ENCODE peak calls at places on chromosome X, in seven cellular contexts. W, M, S, J, I, E and R are unnamed samples.

GRCh38 chrX:119690921-119691716 is 1.8 kb downstream of the SEPTIN6 start:
- DNase-seq in W (no peak), M (peak), S (no peak), J (peak), I (no peak), E (no peak), R (no peak)

GRCh38 chrX:39984191-39984956 is 113.4 kb downstream of the BCOR start:
- DNase-seq in W (no peak), M (peak), S (no peak), J (no peak), I (no peak), E (peak), R (no peak)

GRCh38 chrX:132954323-132954722 is 4.1 kb downstream of the HS6ST2 start:
- DNase-seq in W (no peak), M (no peak), S (no peak), J (no peak), I (no peak), E (no peak), R (no peak)

GRCh38 chrX:149903889-149904748 is 23.1 kb downstream of the MAGEA8 start:
- DNase-seq in W (peak), M (peak), S (no peak), J (no peak), I (no peak), E (no peak), R (no peak)

GRCh38 chrX:37876716-37877115 is 29.3 kb upstream of the DYNLT3 start:
- DNase-seq in W (no peak), M (no peak), S (no peak), J (no peak), I (no peak), E (no peak), R (no peak)

GRCh38 chrX:115936008-115936407 is 234.5 kb upstream of the AGTR2 start:
- DNase-seq in W (no peak), M (no peak), S (no peak), J (no peak), I (no peak), E (no peak), R (no peak)

GRCh38 chrX:1609759-1610158 is 5.1 kb upstream of the ASMT start:
- DNase-seq in W (no peak), M (no peak), S (no peak), J (no peak), I (no peak), E (no peak), R (no peak)

GRCh38 chrX:46573896-46574336 is 351 bp downstream of the CHST7 start:
- DNase-seq in W (peak), M (peak), S (peak), J (peak), I (no peak), E (no peak), R (peak)

GRCh38 chrX:38313190-38313589 is 14.1 kb downstream of the RPGR start:
- DNase-seq in W (no peak), M (peak), S (no peak), J (no peak), I (no peak), E (no peak), R (no peak)

GRCh38 chrX:156008915-156009314 is 11.4 kb downstream of the IL9R start:
- DNase-seq in W (no peak), M (peak), S (no peak), J (no peak), I (no peak), E (no peak), R (no peak)

GRCh38 chrX:103616676-103617186 is 9.0 kb downstream of the TCEAL3 start:
- DNase-seq in W (no peak), M (no peak), S (no peak), J (no peak), I (no peak), E (no peak), R (no peak)

GRCh38 chrX:105876658-105877057 is 54.3 kb downstream of the NRK start:
- DNase-seq in W (no peak), M (peak), S (peak), J (no peak), I (no peak), E (no peak), R (no peak)

GRCh38 chrX:119013146-119013545 is 38.7 kb downstream of the LONRF3 start:
- DNase-seq in W (no peak), M (no peak), S (no peak), J (no peak), I (no peak), E (no peak), R (no peak)

GRCh38 chrX:120205816-120206753 is 44.5 kb upstream of the ZBTB33 start:
- DNase-seq in W (no peak), M (no peak), S (no peak), J (no peak), I (no peak), E (no peak), R (no peak)

GRCh38 chrX:119871245-119871598 is 311 bp downstream of the RNF113A start:
- DNase-seq in W (no peak), M (peak), S (no peak), J (no peak), I (no peak), E (no peak), R (no peak)

GRCh38 chrX:10387011-10387410 is 230.2 kb downstream of the CLCN4 start:
- DNase-seq in W (peak), M (peak), S (no peak), J (no peak), I (no peak), E (no peak), R (no peak)

GRCh38 chrX:9569875-9570274 is 105.0 kb downstream of the TBL1X start:
- DNase-seq in W (no peak), M (no peak), S (no peak), J (no peak), I (no peak), E (peak), R (no peak)

GRCh38 chrX:10483191-10483808 is 137.1 kb downstream of the MID1 start:
- DNase-seq in W (no peak), M (no peak), S (no peak), J (no peak), I (no peak), E (no peak), R (no peak)

GRCh38 chrX:150544222-150544787 is 24.1 kb upstream of the MTM1 start:
- DNase-seq in W (peak), M (no peak), S (no peak), J (no peak), I (no peak), E (no peak), R (no peak)

GRCh38 chrX:152817082-152817744 is 13.3 kb downstream of the CETN2 start:
- DNase-seq in W (no peak), M (peak), S (no peak), J (no peak), I (no peak), E (peak), R (no peak)

GRCh38 chrX:2867191-2867590 is 38.5 kb downstream of the GYG2 start:
- DNase-seq in W (no peak), M (no peak), S (no peak), J (no peak), I (no peak), E (no peak), R (no peak)

GRCh38 chrX:136246201-136246600 is 5.0 kb downstream of the MAP7D3 start:
- DNase-seq in W (no peak), M (no peak), S (no peak), J (no peak), I (no peak), E (no peak), R (no peak)

GRCh38 chrX:133461226-133461625 is 45.9 kb upstream of the GPC4 start:
- DNase-seq in W (no peak), M (no peak), S (no peak), J (no peak), I (no peak), E (no peak), R (no peak)

GRCh38 chrX:149511081-149511480 is 6.0 kb upstream of the IDS start:
- DNase-seq in W (no peak), M (peak), S (no peak), J (no peak), I (no peak), E (no peak), R (no peak)

GRCh38 chrX:31165241-31166035 is 93.6 kb upstream of the FTHL17 start:
- DNase-seq in W (no peak), M (peak), S (no peak), J (no peak), I (no peak), E (no peak), R (no peak)

GRCh38 chrX:25034889-25035288 is 19.1 kb upstream of the ARX start:
- DNase-seq in W (no peak), M (peak), S (no peak), J (no peak), I (no peak), E (no peak), R (no peak)

GRCh38 chrX:31038585-31039326 is 33.1 kb downstream of the FTHL17 start:
- DNase-seq in W (peak), M (peak), S (peak), J (no peak), I (peak), E (peak), R (no peak)

GRCh38 chrX:47235691-47236103 is 2.9 kb downstream of the USP11 start:
- DNase-seq in W (no peak), M (no peak), S (no peak), J (no peak), I (no peak), E (no peak), R (no peak)

GRCh38 chrX:27775984-27776383 is 31.8 kb upstream of the MAGEB10 start:
- DNase-seq in W (no peak), M (no peak), S (no peak), J (no peak), I (no peak), E (no peak), R (no peak)

GRCh38 chrX:17323397-17323796 is 51.6 kb upstream of the NHS start:
- DNase-seq in W (no peak), M (no peak), S (no peak), J (no peak), I (no peak), E (no peak), R (no peak)

GRCh38 chrX:17328837-17329236 is 46.2 kb upstream of the NHS start:
- DNase-seq in W (no peak), M (no peak), S (no peak), J (no peak), I (no peak), E (no peak), R (no peak)
- TF ChIP-seq CTCF in W (no peak), M (no peak), S (no peak), J (no peak), I (no peak), E (no peak), R (no peak)

GRCh38 chrX:123731987-123732678 is 719 bp downstream of the THOC2 start:
- DNase-seq in W (peak), M (no peak), S (peak), J (no peak), I (no peak), E (no peak), R (no peak)

GRCh38 chrX:123736333-123736921 is 3.6 kb upstream of the THOC2 start:
- DNase-seq in W (no peak), M (no peak), S (no peak), J (no peak), I (no peak), E (no peak), R (no peak)

GRCh38 chrX:123728554-123728953 is 4.3 kb downstream of the THOC2 start:
- DNase-seq in W (no peak), M (no peak), S (no peak), J (no peak), I (no peak), E (no peak), R (no peak)

GRCh38 chrX:123731258-123731986 is 1.4 kb downstream of the THOC2 start:
- DNase-seq in W (peak), M (peak), S (peak), J (no peak), I (no peak), E (no peak), R (no peak)

GRCh38 chrX:123732679-123733363 is at the start of gene THOC2:
- DNase-seq in W (peak), M (peak), S (peak), J (peak), I (peak), E (peak), R (peak)
- TF ChIP-seq CTCF in W (no peak), M (peak), S (peak), J (no peak), I (peak), E (peak), R (peak)

GRCh38 chrX:54427837-54428424 is 12.3 kb upstream of the TSR2 start:
- DNase-seq in W (no peak), M (no peak), S (no peak), J (no peak), I (no peak), E (no peak), R (no peak)

GRCh38 chrX:54422168-54422567 is 18.0 kb upstream of the TSR2 start:
- DNase-seq in W (no peak), M (no peak), S (no peak), J (no peak), I (no peak), E (no peak), R (no peak)

GRCh38 chrX:54419559-54420302 is 20.5 kb upstream of the TSR2 start:
- DNase-seq in W (no peak), M (no peak), S (no peak), J (no peak), I (no peak), E (no peak), R (no peak)

GRCh38 chrX:54423161-54423888 is 16.9 kb upstream of the TSR2 start:
- DNase-seq in W (no peak), M (peak), S (no peak), J (no peak), I (no peak), E (no peak), R (no peak)
- TF ChIP-seq CTCF in W (no peak), M (no peak), S (peak), J (no peak), I (no peak), E (no peak), R (no peak)

GRCh38 chrX:15310117-15310516 is 5.3 kb downstream of the ASB11 start:
- DNase-seq in W (no peak), M (peak), S (no peak), J (no peak), I (no peak), E (no peak), R (no peak)

GRCh38 chrX:15314472-15314871 is 968 bp downstream of the ASB11 start:
- DNase-seq in W (no peak), M (no peak), S (no peak), J (no peak), I (no peak), E (no peak), R (no peak)

GRCh38 chrX:15315509-15315908 is at the start of gene ASB11:
- DNase-seq in W (no peak), M (no peak), S (no peak), J (no peak), I (no peak), E (no peak), R (no peak)

DNA sequence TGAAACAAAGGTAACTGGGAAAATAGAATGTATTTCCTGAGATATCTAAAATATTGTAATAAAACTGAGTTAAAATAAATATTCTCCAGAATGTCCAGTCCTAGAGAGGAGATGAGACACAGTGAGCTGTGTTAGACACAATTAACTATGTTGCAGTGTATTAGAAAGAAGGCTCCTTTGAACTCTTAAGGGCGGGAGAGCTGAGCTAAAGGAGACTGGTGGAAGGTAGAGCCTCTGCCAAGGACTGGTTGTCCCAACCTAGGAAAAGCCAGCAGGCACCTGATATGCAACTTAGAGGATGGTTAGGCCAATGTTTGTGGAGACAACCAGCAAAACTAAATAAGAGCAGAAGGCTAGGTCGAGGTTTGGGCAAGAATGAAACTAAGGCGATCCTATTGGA is 4.3 kb downstream of the ASB11 start:
- DNase-seq in W (no peak), M (no peak), S (no peak), J (no peak), I (no peak), E (no peak), R (no peak)
- TF ChIP-seq CTCF in W (no peak), M (no peak), S (no peak), J (no peak), I (no peak), E (no peak), R (no peak)

DNA sequence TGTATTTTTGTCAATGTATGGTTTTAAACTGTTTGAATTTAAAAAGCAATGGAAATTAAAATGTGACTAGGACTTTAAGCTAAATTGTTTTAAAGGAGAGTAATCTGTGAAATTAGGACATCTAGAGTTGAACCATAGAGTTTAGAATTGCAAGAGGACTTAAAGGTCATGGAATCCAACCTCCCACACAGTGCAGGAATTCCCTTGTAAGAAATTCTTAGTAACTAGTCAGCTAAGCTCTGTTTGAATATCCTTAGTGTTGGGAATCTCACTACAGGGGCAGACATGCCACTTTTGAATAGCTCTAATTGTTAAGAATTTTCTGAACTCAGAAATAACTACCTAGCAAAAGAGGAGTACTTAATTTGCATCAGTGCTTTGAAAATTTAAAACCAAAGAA is 292.9 kb downstream of the IL1RAPL1 start:
- DNase-seq in W (no peak), M (peak), S (no peak), J (no peak), I (no peak), E (no peak), R (no peak)
- TF ChIP-seq CTCF in W (no peak), M (no peak), S (no peak), J (no peak), I (no peak), E (no peak), R (no peak)

DNA sequence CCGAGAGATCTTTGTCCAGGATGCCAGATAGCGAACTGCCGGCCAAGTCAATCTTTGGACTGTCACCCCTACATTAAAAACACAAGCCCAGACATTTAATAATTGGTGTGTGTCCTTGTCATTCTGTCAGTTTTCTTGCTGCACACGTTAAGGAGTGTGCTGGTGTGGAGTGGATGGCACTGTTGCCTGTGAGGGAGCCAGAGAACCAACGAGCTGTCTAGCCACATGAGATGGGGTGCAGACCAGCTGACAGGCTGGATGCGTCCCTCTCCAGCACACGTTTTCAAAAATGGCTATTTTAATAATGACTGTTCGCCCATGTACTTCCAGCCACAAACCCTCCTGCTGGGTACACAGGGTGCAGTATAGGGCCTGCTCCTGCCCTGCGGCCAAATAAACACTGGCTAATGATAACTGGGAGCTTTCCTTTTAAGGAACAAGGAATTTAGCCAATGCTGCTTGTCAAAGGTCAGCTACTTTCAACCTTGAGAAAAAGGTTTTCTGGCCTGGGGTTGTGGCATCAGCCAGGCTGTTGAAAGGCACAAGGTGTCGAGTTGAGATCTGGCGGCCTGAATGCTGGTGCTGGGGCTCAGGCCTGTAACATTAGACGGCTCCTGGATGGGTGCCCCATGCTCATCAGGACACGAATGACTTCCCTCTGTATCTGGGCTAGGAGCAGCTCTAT is 54.0 kb upstream of the MAP3K15 start:
- DNase-seq in W (no peak), M (no peak), S (no peak), J (no peak), I (no peak), E (no peak), R (no peak)
- TF ChIP-seq CTCF in W (no peak), M (no peak), S (no peak), J (no peak), I (no peak), E (no peak), R (no peak)

GRCh38 chrX:69063486-69063885 is 101.8 kb downstream of the PJA1 start:
- DNase-seq in W (no peak), M (no peak), S (no peak), J (no peak), I (no peak), E (no peak), R (no peak)

GRCh38 chrX:69066021-69066757 is 99.1 kb downstream of the PJA1 start:
- DNase-seq in W (no peak), M (no peak), S (no peak), J (no peak), I (no peak), E (no peak), R (no peak)

GRCh38 chrX:69065451-69065850 is 99.8 kb downstream of the PJA1 start:
- DNase-seq in W (no peak), M (peak), S (no peak), J (no peak), I (no peak), E (no peak), R (no peak)

GRCh38 chrX:69062493-69062892 is 102.8 kb downstream of the PJA1 start:
- DNase-seq in W (no peak), M (no peak), S (no peak), J (no peak), I (no peak), E (no peak), R (peak)

DNA sequence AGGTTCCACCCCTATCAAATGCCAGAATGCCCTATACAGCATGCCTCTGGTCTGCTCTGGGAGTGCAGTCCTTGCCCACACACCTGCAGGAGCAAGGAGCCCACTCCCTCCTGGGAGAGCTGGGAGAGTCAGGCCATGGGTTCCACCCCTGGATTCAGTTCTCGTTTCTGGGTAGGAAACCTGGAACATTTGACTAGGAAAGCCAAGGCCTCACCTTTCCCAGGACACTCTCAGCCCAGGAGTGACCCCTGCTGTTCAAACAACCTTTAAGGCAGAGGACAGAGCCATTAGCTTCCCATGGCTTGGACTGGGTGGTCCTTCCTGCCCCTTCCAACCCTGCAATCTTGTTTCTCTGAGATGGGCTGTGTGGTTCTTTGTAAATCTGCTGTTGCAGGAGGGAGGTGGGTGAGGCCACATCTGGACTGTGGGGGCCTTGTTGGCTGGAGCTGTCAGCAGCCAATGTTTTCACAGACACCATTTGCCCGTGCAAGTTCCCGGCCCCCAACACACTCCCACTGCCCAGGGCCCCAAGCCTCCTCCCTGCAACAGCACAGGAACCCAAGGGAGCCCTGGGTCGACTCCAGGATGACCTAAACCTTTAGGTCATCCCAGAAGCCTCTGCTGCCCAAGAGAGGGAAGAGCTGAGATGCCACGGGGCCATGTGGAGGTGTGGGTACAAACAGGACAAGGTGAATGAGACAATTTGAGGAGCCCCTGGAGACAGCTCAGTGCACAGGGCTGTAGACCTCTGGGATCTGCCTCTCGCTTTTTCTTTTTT is 104.4 kb downstream of the PJA1 start:
- DNase-seq in W (no peak), M (peak), S (no peak), J (no peak), I (peak), E (no peak), R (peak)
- TF ChIP-seq CTCF in W (no peak), M (peak), S (peak), J (no peak), I (peak), E (peak), R (peak)

GRCh38 chrX:121407627-121408026 is 360.2 kb downstream of the GLUD2 start:
- DNase-seq in W (no peak), M (no peak), S (no peak), J (no peak), I (no peak), E (no peak), R (no peak)
- TF ChIP-seq CTCF in W (no peak), M (no peak), S (no peak), J (no peak), I (no peak), E (no peak), R (no peak)